ENCODE peak calls at places on chromosomes 16 and 17, in seven cellular contexts. O is right lobe of liver; Y is lung; L is tibial artery; N is CD4-positive, CD25-positive, alpha-beta regulatory T cell; V is CD8-positive, alpha-beta memory T cell; E is keratinocyte. H is an unnamed sample.

GRCh38 chr16:28310796-28311195 is 18.5 kb downstream of the SBK1 start:
- DNase-seq in O (no peak), Y (no peak), L (no peak), N (no peak), V (no peak), E (no peak), H (no peak)

GRCh38 chr16:73154063-73154870 is 106.3 kb upstream of the ZFHX3 start:
- DNase-seq in O (no peak), Y (no peak), L (peak), N (no peak), V (no peak), E (no peak), H (no peak)

GRCh38 chr17:80761421-80761871 is 216.8 kb downstream of the RPTOR start:
- DNase-seq in O (no peak), Y (no peak), L (no peak), N (peak), V (peak), E (peak), H (no peak)

GRCh38 chr16:12532871-12533610 is 270.6 kb downstream of the CPPED1 start:
- DNase-seq in O (no peak), Y (no peak), L (no peak), N (no peak), V (peak), E (no peak), H (no peak)

GRCh38 chr16:31477220-31478216 is 5.4 kb upstream of the SLC5A2 start:
- DNase-seq in O (peak), Y (peak), L (no peak), N (peak), V (no peak), E (no peak), H (peak)

GRCh38 chr17:19630035-19630434 is 18.5 kb upstream of the ALDH3A2 start:
- DNase-seq in O (no peak), Y (no peak), L (no peak), N (no peak), V (no peak), E (no peak), H (no peak)

GRCh38 chr17:19986941-19987714 is 9.5 kb upstream of the AKAP10 start:
- DNase-seq in O (no peak), Y (no peak), L (no peak), N (no peak), V (no peak), E (no peak), H (no peak)

GRCh38 chr16:10122546-10122945 is 59.7 kb downstream of the GRIN2A start:
- DNase-seq in O (no peak), Y (no peak), L (no peak), N (no peak), V (no peak), E (no peak), H (no peak)

GRCh38 chr17:40477796-40478195 is 23.6 kb downstream of the TNS4 start:
- DNase-seq in O (no peak), Y (no peak), L (no peak), N (no peak), V (no peak), E (peak), H (no peak)

GRCh38 chr17:44655983-44656700 is at the start of gene MEIOC:
- DNase-seq in O (no peak), Y (no peak), L (no peak), N (no peak), V (no peak), E (no peak), H (no peak)

GRCh38 chr17:12547829-12548228 is 117.9 kb upstream of the MYOCD start:
- DNase-seq in O (no peak), Y (no peak), L (no peak), N (no peak), V (no peak), E (no peak), H (no peak)

GRCh38 chr16:5235119-5235518 is 137.5 kb upstream of the EEF2KMT start:
- DNase-seq in O (no peak), Y (no peak), L (no peak), N (no peak), V (no peak), E (no peak), H (no peak)

GRCh38 chr16:88591577-88592021 is 21.4 kb downstream of the ZC3H18 start:
- DNase-seq in O (no peak), Y (no peak), L (peak), N (peak), V (no peak), E (no peak), H (no peak)

GRCh38 chr17:67557052-67557845 is 160.5 kb upstream of the NOL11 start:
- DNase-seq in O (no peak), Y (no peak), L (no peak), N (no peak), V (no peak), E (no peak), H (no peak)

GRCh38 chr17:59423137-59423703 is 91.8 kb downstream of the YPEL2 start:
- DNase-seq in O (no peak), Y (no peak), L (peak), N (no peak), V (no peak), E (no peak), H (no peak)
- H3K4me3 ChIP-seq in O (no peak), Y (no peak), L (no peak), N (no peak), V (no peak), E (no peak), H (no peak)

GRCh38 chr17:4342535-4342934 is 23.9 kb downstream of the UBE2G1 start:
- DNase-seq in O (no peak), Y (no peak), L (no peak), N (no peak), V (no peak), E (no peak), H (no peak)
- H3K4me3 ChIP-seq in O (no peak), Y (no peak), L (no peak), N (no peak), V (no peak), E (no peak), H (no peak)

GRCh38 chr17:74859439-74860228 is at the start of gene GRIN2C:
- DNase-seq in O (no peak), Y (no peak), L (no peak), N (no peak), V (no peak), E (no peak), H (no peak)
- H3K4me3 ChIP-seq in O (no peak), Y (no peak), L (peak), N (no peak), V (peak), E (no peak), H (no peak)

DNA sequence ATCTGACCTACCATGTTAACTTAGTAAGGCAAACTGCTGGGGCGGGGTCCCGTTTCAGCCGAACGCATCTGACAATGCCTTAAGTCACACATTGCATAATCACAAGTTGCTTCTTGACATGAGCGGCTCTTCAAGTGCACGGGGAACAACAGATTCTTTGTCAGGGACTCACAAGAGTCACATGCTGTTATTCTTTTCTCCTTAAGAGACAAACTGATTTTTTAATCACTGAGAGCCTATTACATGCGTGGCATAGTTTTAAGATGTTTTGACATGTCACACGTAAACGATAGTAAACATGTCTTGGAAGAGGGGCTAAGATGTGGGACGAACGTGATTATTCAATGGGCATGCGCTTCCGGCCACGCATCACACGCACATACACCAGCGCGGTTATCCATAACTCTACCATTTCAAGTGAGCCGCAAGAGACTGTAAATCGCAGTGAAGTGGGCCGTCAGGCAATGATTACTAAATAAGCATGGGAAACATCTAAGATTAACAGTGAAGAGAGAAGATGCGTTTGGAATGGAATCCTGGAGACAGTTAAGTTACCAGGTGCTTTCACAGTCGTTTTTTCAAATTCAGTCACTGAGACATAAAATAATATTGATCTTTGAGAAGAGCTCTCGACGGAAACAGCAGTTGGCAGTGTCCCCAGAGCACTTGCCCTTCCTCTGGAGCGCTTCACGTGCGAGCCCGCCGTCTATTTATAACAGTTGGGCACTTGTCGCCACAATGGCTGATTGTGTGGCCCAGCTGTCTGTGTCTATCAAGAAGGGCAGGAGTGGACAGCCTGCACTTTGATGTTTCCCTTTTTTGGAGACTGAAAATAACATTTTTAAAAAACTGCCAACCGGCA is 63.2 kb downstream of the ADCY9 start:
- DNase-seq in O (peak), Y (peak), L (no peak), N (no peak), V (no peak), E (peak), H (peak)
- H3K4me3 ChIP-seq in O (peak), Y (no peak), L (peak), N (no peak), V (no peak), E (peak), H (no peak)

GRCh38 chr16:81720973-81721907 is 57.9 kb upstream of the PLCG2 start:
- DNase-seq in O (no peak), Y (no peak), L (no peak), N (no peak), V (no peak), E (no peak), H (no peak)

GRCh38 chr16:81716478-81717210 is 62.4 kb upstream of the PLCG2 start:
- DNase-seq in O (no peak), Y (no peak), L (no peak), N (no peak), V (peak), E (no peak), H (no peak)

GRCh38 chr16:81717662-81718189 is 61.4 kb upstream of the PLCG2 start:
- DNase-seq in O (peak), Y (no peak), L (no peak), N (no peak), V (no peak), E (no peak), H (no peak)

GRCh38 chr16:81719993-81720392 is 59.1 kb upstream of the PLCG2 start:
- DNase-seq in O (no peak), Y (no peak), L (no peak), N (no peak), V (no peak), E (no peak), H (no peak)

DNA sequence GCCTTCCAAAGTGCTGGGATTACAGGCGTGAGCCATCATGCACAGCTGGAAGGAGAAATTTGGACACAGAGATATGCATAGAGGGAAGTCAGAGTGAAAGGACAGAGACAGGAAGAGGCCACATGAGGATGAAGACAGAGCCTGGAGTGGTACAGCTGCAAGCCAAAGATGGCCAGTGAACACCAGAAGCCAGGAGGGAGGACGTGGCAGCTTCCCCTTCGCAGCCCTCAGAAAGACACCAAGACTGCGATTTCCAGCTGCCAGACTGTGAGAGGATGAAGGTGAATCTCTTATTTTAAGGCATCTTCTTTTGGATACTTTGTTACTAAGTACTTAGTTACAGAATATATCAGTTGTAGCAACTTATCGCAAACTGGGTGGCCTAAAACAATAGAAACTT is 60.5 kb upstream of the PLCG2 start:
- DNase-seq in O (peak), Y (no peak), L (no peak), N (no peak), V (no peak), E (no peak), H (no peak)
- H3K4me3 ChIP-seq in O (no peak), Y (no peak), L (no peak), N (peak), V (peak), E (peak), H (no peak)

DNA sequence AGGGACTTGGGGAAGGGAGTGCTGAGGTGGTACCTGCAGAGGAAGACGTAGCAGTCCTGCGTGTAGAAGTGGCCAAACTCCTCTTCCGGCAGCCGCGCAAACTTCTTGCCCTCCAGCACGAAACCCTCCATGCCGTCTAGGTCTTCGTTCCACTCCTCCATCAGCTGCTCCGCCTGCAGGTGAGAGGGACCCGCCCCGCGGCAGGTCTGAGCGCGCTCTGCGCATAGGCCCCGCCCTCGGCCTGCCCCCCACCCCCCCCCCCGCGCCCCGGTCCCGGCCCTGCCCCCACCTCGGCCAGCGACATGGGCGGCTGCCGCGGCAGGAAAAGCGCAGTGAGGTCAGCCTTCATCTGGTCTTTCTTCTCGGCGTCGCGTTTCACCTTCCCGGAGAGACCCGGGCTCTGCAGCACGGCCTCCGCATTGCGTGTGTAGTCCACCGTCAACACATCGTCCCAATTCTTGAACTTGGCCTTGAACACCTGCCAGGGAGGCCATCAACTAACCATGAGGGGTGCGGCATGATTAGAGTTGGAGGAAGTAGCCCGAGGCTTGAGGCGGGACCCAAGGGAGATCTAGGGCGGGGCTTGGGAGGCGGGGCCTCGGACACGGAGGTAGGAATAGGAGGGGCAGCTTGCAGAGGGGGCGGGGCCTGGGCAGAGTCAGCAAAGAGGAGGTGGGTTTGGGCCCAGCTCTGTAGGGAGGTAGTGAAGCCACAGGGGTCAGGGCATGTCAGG is 11.5 kb downstream of the FLII start:
- DNase-seq in O (no peak), Y (peak), L (no peak), N (no peak), V (no peak), E (no peak), H (peak)
- H3K4me3 ChIP-seq in O (no peak), Y (no peak), L (no peak), N (no peak), V (no peak), E (peak), H (no peak)

DNA sequence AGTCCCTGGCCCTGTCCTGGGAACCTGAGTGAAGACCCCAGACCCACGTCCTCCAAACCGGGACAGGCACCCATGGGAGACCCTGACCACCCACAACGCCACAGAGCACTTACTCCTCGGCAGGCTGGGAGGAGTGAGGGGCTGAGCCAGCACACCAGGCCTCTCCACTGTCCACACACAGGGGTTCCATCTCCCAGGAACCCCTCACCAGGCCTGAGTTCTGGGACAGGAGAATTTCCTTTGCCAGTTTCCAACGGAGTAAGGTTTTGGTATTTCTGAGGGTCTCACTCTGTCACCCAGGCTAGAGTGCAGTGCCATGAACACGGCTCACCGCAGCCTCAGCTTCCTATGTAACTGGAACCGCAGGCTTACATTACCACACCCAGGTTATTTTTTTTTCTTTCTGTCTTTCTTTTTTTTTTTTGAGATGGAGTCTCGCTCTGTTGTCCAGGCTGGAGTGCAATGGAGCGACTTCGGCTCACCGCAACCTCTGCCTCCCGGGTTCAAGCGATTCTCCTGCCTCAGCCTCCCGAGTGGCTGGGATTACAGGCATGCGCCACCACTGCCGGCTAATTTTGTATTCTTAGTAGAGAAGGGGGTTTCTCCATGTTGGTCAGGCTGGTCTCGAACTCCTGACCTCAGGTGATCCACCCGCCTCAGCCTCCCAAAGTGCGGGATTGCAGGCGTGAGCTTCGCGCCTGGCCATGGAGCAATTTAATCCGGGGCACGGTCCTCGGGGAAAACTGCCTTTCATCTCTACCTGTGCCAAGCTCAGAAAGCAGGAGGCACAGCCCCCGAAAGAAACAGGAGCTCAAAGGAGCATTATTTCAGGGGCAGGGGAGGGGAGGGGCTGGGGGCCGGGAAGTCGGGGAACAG is 1.6 kb downstream of the PGAP6 start:
- DNase-seq in O (no peak), Y (no peak), L (no peak), N (no peak), V (no peak), E (no peak), H (no peak)
- H3K4me3 ChIP-seq in O (peak), Y (no peak), L (peak), N (peak), V (peak), E (peak), H (peak)

GRCh38 chr17:3965123-3965800 is 1.0 kb upstream of the ATP2A3 start:
- DNase-seq in O (peak), Y (peak), L (peak), N (peak), V (peak), E (no peak), H (peak)

GRCh38 chr17:3963214-3964201 is 729 bp downstream of the ATP2A3 start:
- DNase-seq in O (peak), Y (no peak), L (no peak), N (peak), V (peak), E (no peak), H (no peak)

GRCh38 chr17:3966720-3967363 is 2.6 kb upstream of the ATP2A3 start:
- DNase-seq in O (peak), Y (no peak), L (no peak), N (no peak), V (no peak), E (no peak), H (peak)

GRCh38 chr17:3962217-3963069 is 1.8 kb downstream of the ATP2A3 start:
- DNase-seq in O (no peak), Y (no peak), L (no peak), N (no peak), V (no peak), E (no peak), H (no peak)

DNA sequence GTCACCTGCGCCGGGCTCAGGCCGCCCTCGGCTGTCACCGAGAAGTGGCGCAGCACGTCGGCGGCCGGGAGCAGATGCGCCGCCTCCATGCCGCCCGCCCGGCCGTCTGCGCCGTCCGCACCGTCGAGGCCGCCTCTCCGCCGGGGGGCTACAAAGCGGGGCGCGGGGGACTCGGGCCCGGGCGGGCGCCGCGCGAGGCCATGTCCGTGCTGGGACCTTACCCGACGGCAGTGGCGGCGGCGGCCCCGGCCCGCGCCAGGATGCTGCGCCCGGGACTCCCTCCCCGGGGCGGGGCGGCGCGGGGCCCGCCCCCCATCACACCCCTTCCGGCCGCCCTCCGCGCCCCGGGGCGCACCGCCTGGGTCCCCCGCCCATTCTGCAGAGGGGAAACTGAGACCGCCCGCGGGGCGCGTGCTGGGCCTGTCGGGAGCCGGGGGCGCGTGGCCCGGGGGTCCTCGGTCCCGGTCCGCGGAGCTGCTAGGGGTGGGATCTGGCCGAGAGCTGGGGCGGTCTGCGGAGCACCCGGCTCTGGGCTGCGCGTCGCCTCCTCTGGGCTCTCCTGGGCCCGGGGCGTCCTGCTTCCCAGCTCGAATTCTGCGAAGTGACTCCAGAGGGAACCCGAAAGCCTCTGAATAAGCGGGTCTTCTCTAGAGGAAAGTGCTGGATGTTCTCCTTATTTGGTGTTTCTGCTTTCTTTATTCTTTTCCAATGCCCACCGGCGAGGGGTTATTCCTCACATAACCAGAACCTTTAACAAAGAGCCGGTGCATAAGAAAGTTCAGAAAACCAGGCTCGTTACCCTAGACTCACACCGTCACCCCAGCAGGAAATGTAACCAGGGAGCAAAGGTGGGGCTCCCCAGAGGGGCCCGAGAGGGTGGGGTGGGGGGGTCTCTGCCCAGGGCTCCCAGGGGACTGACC is at the start of gene ATP2A3:
- DNase-seq in O (peak), Y (no peak), L (no peak), N (peak), V (peak), E (no peak), H (peak)
- H3K4me3 ChIP-seq in O (peak), Y (peak), L (peak), N (peak), V (peak), E (peak), H (peak)

GRCh38 chr17:48552453-48553189 is 7.7 kb upstream of the HOXB2 start:
- DNase-seq in O (no peak), Y (no peak), L (no peak), N (no peak), V (no peak), E (no peak), H (no peak)
- H3K4me3 ChIP-seq in O (no peak), Y (no peak), L (no peak), N (no peak), V (no peak), E (no peak), H (no peak)